ENCODE peak calls at places on chromosomes 6 and 20, in seven cellular contexts. O is tibial artery; G is T-helper 2 cell treated with Interferon-gamma antibody and Interleukin-4, amounts not matched to agents 5 μg/mL and 100 μg/mL, for 36 hours; B is stimulated activated CD8-positive, alpha-beta memory T cell treated with anti-CD3 and anti-CD28 coated beads, Interleukin-2, amount 100 ng/mL, for 1 hour; Y is activated T-cell treated with anti-CD3 and anti-CD28 coated beads for 1 hour; V is osteoblast; H is occipital lobe. A is an unnamed sample.

GRCh38 chr6:163345931-163346330 is 68.6 kb upstream of the QKI start:
- DNase-seq in O (no peak), H (no peak), B (no peak), Y (no peak), G (no peak), V (peak), A (no peak)

GRCh38 chr20:13017235-13017634 is 8.5 kb downstream of the SPTLC3 start:
- DNase-seq in O (no peak), H (no peak), G (no peak), Y (no peak), V (peak), B (no peak), A (no peak)

GRCh38 chr20:58466729-58467571 is 48.2 kb downstream of the APCDD1L start:
- DNase-seq in G (no peak), Y (no peak), H (no peak), V (no peak), B (no peak), O (no peak), A (peak)

GRCh38 chr6:54299542-54300269 is 8.5 kb upstream of the TINAG start:
- DNase-seq in O (no peak), G (no peak), H (no peak), V (no peak), B (no peak), Y (no peak), A (no peak)

GRCh38 chr6:26022166-26022510 is 59.5 kb downstream of the TRIM38 start:
- DNase-seq in B (no peak), O (peak), V (no peak), Y (no peak), H (peak), G (no peak), A (no peak)

GRCh38 chr20:37649017-37649416 is 44.8 kb upstream of the CTNNBL1 start:
- DNase-seq in Y (no peak), G (no peak), B (no peak), H (no peak), V (no peak), O (no peak), A (no peak)

GRCh38 chr6:162964703-162965140 is 236.9 kb downstream of the PACRG start:
- DNase-seq in V (peak), B (no peak), Y (no peak), G (no peak), H (no peak), O (no peak), A (no peak)

GRCh38 chr20:35893942-35894341 is 60.4 kb downstream of the SCAND1 start:
- DNase-seq in V (no peak), O (no peak), H (no peak), B (no peak), Y (no peak), G (peak), A (no peak)

GRCh38 chr6:43926644-43927524 is 156.9 kb downstream of the VEGFA start:
- DNase-seq in H (peak), Y (no peak), B (no peak), V (peak), O (peak), G (no peak), A (peak)

GRCh38 chr6:150800596-150801310 is 64.7 kb upstream of the MTHFD1L start:
- DNase-seq in V (peak), O (no peak), B (no peak), G (no peak), H (no peak), Y (no peak), A (no peak)

GRCh38 chr20:50969912-50970311 is 11.3 kb downstream of the MOCS3 start:
- DNase-seq in O (no peak), H (no peak), V (no peak), B (no peak), Y (no peak), G (no peak), A (no peak)

GRCh38 chr6:3876131-3876530 is 27.0 kb downstream of the FAM50B start:
- DNase-seq in B (no peak), G (no peak), Y (no peak), H (no peak), V (no peak), O (no peak), A (no peak)

GRCh38 chr6:129432738-129433137 is 277.2 kb downstream of the ARHGAP18 start:
- DNase-seq in V (no peak), O (no peak), B (no peak), G (no peak), Y (no peak), H (no peak), A (no peak)

GRCh38 chr6:50724381-50725124 is 11.2 kb downstream of the TFAP2D start:
- DNase-seq in V (no peak), B (no peak), G (no peak), Y (no peak), O (no peak), H (no peak), A (no peak)

GRCh38 chr20:4708856-4709255 is 12.9 kb upstream of the PRND start:
- DNase-seq in G (no peak), Y (no peak), H (no peak), B (no peak), V (no peak), O (no peak), A (no peak)

GRCh38 chr6:25329156-25329555 is 50.0 kb downstream of the CARMIL1 start:
- DNase-seq in V (no peak), O (no peak), G (no peak), H (no peak), B (no peak), Y (no peak), A (no peak)

GRCh38 chr20:37380864-37381579 is 35.1 kb downstream of the SRC start:
- DNase-seq in H (no peak), G (no peak), B (no peak), O (no peak), V (peak), Y (no peak), A (peak)

GRCh38 chr6:145502417-145502816 is 232.9 kb downstream of the EPM2A start:
- DNase-seq in B (no peak), H (no peak), O (no peak), Y (no peak), V (peak), G (no peak), A (no peak)

GRCh38 chr20:64161595-64162238 is 2.5 kb upstream of the MYT1 start:
- DNase-seq in O (no peak), Y (peak), B (no peak), H (no peak), G (peak), V (peak), A (peak)

GRCh38 chr20:32004963-32005362 is 5.3 kb upstream of the CCM2L start:
- DNase-seq in H (no peak), O (no peak), Y (no peak), B (no peak), V (peak), G (no peak), A (no peak)

GRCh38 chr6:2793491-2794151 is 28.4 kb downstream of the WRNIP1 start:
- DNase-seq in H (peak), G (peak), Y (no peak), B (no peak), O (no peak), V (no peak), A (no peak)

GRCh38 chr6:47414517-47415167 is 62.9 kb upstream of the CD2AP start:
- DNase-seq in O (no peak), V (peak), G (peak), H (no peak), B (no peak), Y (no peak), A (no peak)

GRCh38 chr20:60101201-60101893 is 143.1 kb downstream of the CDH26 start:
- DNase-seq in G (no peak), O (no peak), V (peak), Y (no peak), H (no peak), B (no peak), A (no peak)

GRCh38 chr20:1388706-1389483 is 4.0 kb downstream of the FKBP1A start:
- DNase-seq in H (no peak), Y (no peak), G (no peak), O (no peak), B (no peak), V (no peak), A (no peak)

GRCh38 chr20:51803157-51803854 is 985 bp upstream of the SALL4 start:
- DNase-seq in H (no peak), B (no peak), O (no peak), Y (no peak), G (no peak), V (peak), A (no peak)

GRCh38 chr6:43294536-43294935 is 3.5 kb upstream of the SLC22A7 start:
- DNase-seq in G (no peak), O (no peak), Y (no peak), H (no peak), B (no peak), V (no peak), A (no peak)

GRCh38 chr6:89050155-89050554 is 30.4 kb upstream of the PNRC1 start:
- DNase-seq in V (no peak), O (peak), Y (no peak), H (no peak), G (no peak), B (no peak), A (no peak)

GRCh38 chr20:707711-708110 is 32.1 kb upstream of the SCRT2 start:
- DNase-seq in V (peak), B (no peak), O (peak), H (no peak), G (no peak), Y (no peak), A (peak)

GRCh38 chr6:43746613-43747101 is 23.4 kb upstream of the VEGFA start:
- DNase-seq in G (no peak), V (no peak), H (no peak), Y (no peak), B (no peak), O (no peak), A (no peak)

GRCh38 chr6:99589907-99590493 is 16.6 kb upstream of the PRDM13 start:
- DNase-seq in G (no peak), H (no peak), O (no peak), V (no peak), Y (no peak), B (no peak), A (no peak)

GRCh38 chr20:8154636-8155035 is 22.6 kb downstream of the PLCB1 start:
- DNase-seq in Y (no peak), B (no peak), G (no peak), V (no peak), H (no peak), O (no peak), A (no peak)

GRCh38 chr6:25981529-25982263 is 19.1 kb downstream of the TRIM38 start:
- DNase-seq in H (no peak), G (no peak), Y (no peak), O (no peak), V (no peak), B (no peak), A (no peak)

GRCh38 chr6:38404355-38404754 is 235.4 kb downstream of the BTBD9 start:
- DNase-seq in Y (no peak), G (no peak), H (no peak), O (no peak), B (no peak), V (no peak), A (no peak)

GRCh38 chr6:150196942-150197745 is 54.3 kb downstream of the PPP1R14C start:
- DNase-seq in O (no peak), V (peak), G (no peak), B (no peak), H (no peak), Y (no peak), A (peak)

GRCh38 chr6:148273962-148274752 is 68.5 kb upstream of the SASH1 start:
- DNase-seq in V (no peak), H (no peak), B (no peak), O (no peak), G (no peak), Y (no peak), A (no peak)

GRCh38 chr20:1467355-1468116 is 887 bp upstream of the NSFL1C start:
- DNase-seq in Y (peak), H (no peak), B (no peak), G (no peak), V (no peak), O (no peak), A (no peak)

GRCh38 chr6:90397929-90398674 is 101.5 kb upstream of the BACH2 start:
- DNase-seq in H (no peak), O (no peak), V (no peak), Y (peak), G (peak), B (peak), A (no peak)